ENCODE peak calls at places on chromosomes 11 and 22, in four cellular contexts. U is foreskin keratinocyte, N is astrocyte of the spinal cord, W is gastrocnemius medialis. Y is an unnamed sample.

GRCh38 chr11:6925636-6926207 is 504 bp upstream of the ZNF215 start:
- DNase-seq in N (peak), W (no peak), U (no peak), Y (no peak)

GRCh38 chr22:39173050-39173706 is 20.7 kb upstream of the CBX7 start:
- DNase-seq in U (no peak), W (no peak), N (no peak), Y (no peak)

GRCh38 chr11:116600930-116601329 is 171.9 kb downstream of the BUD13 start:
- DNase-seq in U (no peak), W (no peak), N (no peak), Y (no peak)

GRCh38 chr11:60860943-60861342 is 5.2 kb upstream of the PTGDR2 start:
- DNase-seq in U (no peak), W (no peak), N (peak), Y (no peak)

GRCh38 chr11:2993000-2993330 is 836 bp upstream of the NAP1L4 start:
- DNase-seq in N (no peak), W (no peak), U (no peak), Y (no peak)

GRCh38 chr11:115334932-115335788 is 169.1 kb downstream of the CADM1 start:
- DNase-seq in W (no peak), N (peak), U (no peak), Y (peak)

GRCh38 chr11:83284501-83285051 is 1.6 kb downstream of the CCDC90B start:
- DNase-seq in N (no peak), U (no peak), W (no peak), Y (no peak)

GRCh38 chr11:122711831-122712378 is 56.4 kb downstream of the UBASH3B start:
- DNase-seq in N (peak), U (peak), W (no peak), Y (no peak)

GRCh38 chr11:108597736-108598355 is 4.3 kb upstream of the EXPH5 start:
- DNase-seq in N (no peak), U (no peak), W (no peak), Y (no peak)

DNA sequence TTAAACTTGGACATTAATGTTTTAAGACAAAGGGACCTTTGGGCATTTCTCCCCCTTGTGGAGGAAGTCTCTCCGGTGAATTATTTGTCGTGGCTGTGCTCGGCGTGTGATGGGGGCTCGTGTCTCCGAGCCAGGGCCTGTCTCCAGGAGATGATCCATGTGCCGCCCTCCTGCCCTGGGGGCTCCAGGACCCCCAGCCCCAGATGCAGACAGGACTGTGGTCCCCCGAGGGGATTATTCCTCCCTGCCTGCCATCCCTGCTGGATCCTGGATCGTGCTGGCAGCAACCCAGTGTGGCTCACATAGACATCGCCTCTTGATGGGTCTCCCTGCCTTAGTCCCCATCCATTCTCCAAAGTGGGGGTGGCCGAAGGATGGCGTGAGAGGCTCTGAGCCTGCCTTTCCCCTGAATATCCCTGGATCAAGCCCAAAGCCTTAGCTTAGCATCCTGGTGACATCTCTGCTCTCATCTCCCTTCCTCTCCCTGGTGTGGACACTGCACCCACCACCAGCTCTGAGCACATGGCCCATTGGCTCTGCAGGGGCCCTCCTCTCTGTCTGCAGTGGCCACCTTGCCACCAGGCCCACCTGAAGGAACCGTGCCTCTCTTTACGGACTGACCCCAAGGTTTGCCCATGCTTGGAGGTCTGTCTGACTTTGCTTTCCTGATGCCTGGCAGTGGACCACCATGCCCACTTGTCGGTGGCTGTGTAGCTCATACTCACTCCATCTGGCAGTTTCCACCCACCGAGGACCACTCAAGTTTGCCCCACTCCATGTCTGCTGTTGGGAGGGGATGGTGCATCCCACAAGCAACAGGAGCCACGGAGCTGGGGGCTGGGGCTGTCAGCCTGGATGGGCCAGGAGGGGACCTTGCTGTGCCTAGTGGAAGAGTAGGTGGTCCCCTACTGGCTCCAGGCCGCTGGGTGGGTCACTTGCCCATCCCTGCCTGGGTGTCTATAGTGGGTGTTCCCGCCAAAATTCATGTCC is 56.7 kb downstream of the SMIM38 start:
- DNase-seq in W (no peak), U (no peak), N (no peak), Y (no peak)
- TF ChIP-seq CTCF in W (no peak), U (peak), N (peak), Y (peak)

GRCh38 chr22:40922484-40923303 is 28.5 kb upstream of the RBX1 start:
- DNase-seq in N (peak), W (no peak), U (peak), Y (peak)
- TF ChIP-seq CTCF in N (peak), W (peak), U (peak), Y (peak)

GRCh38 chr11:46808804-46809431 is 37.2 kb downstream of the CKAP5 start:
- DNase-seq in N (peak), U (peak), W (no peak), Y (peak)
- TF ChIP-seq CTCF in N (peak), U (peak), W (no peak), Y (peak)

GRCh38 chr22:31639640-31640039 is 22.4 kb downstream of the PISD start:
- DNase-seq in U (no peak), N (no peak), W (no peak), Y (no peak)

GRCh38 chr22:31635638-31636306 is 26.2 kb downstream of the PISD start:
- DNase-seq in W (no peak), N (no peak), U (no peak), Y (no peak)

GRCh38 chr22:31637375-31637937 is 24.6 kb downstream of the PISD start:
- DNase-seq in N (no peak), W (no peak), U (no peak), Y (no peak)

GRCh38 chr22:31637938-31638618 is 23.9 kb downstream of the PISD start:
- DNase-seq in U (no peak), W (peak), N (no peak), Y (no peak)
- TF ChIP-seq CTCF in U (no peak), W (no peak), N (no peak), Y (no peak)

Y was measured in AG09309.